ENCODE peak calls at places on chromosome 4, in six cellular contexts. Q, F, W, V, B and U are unnamed samples.

GRCh38 chr4:139720806-139721205 is 55.2 kb downstream of the MGST2 start:
- DNase-seq in W (no peak), V (no peak), Q (no peak), F (no peak), B (no peak), U (no peak)

GRCh38 chr4:48739560-48740019 is 40.5 kb downstream of the FRYL start:
- DNase-seq in Q (no peak), F (no peak), B (no peak), W (no peak), V (no peak), U (no peak)

GRCh38 chr4:147303506-147303905 is 177.4 kb upstream of the EDNRA start:
- DNase-seq in B (no peak), W (no peak), V (no peak), F (no peak), Q (no peak), U (no peak)

GRCh38 chr4:168645933-168646768 is 149.3 kb downstream of the PALLD start:
- DNase-seq in W (no peak), B (no peak), F (no peak), Q (no peak), V (no peak), U (peak)

GRCh38 chr4:135382280-135382679 is 1180.7 kb upstream of the PABPC4L start:
- DNase-seq in V (no peak), F (no peak), W (peak), B (no peak), Q (no peak), U (no peak)

GRCh38 chr4:31714238-31714637 is 994.1 kb downstream of the PCDH7 start:
- DNase-seq in F (no peak), V (no peak), B (no peak), W (no peak), Q (no peak), U (no peak)

GRCh38 chr4:7806080-7806630 is 133.5 kb downstream of the AFAP1 start:
- DNase-seq in B (peak), V (no peak), F (no peak), W (no peak), Q (peak), U (no peak)

GRCh38 chr4:2792711-2793577 is at the start of gene SH3BP2:
- DNase-seq in Q (peak), W (peak), V (peak), F (peak), B (peak), U (peak)

GRCh38 chr4:77172336-77172735 is 15.3 kb downstream of the CCNG2 start:
- DNase-seq in Q (no peak), V (peak), F (peak), B (peak), W (no peak), U (no peak)

GRCh38 chr4:122005064-122005755 is 53.4 kb upstream of the TRPC3 start:
- DNase-seq in V (no peak), B (no peak), W (no peak), F (no peak), Q (no peak), U (no peak)

GRCh38 chr4:75848891-75849290 is 53.4 kb downstream of the PPEF2 start:
- DNase-seq in F (no peak), V (no peak), Q (no peak), B (no peak), W (no peak), U (no peak)

GRCh38 chr4:67712650-67713530 is 11.9 kb upstream of the UBA6 start:
- DNase-seq in Q (no peak), W (no peak), V (no peak), B (no peak), F (no peak), U (peak)

GRCh38 chr4:34619531-34620109 is 1624.7 kb downstream of the ARAP2 start:
- DNase-seq in Q (no peak), W (no peak), B (no peak), V (no peak), F (no peak), U (no peak)

GRCh38 chr4:186727149-186727976 is 3.7 kb upstream of the FAT1 start:
- DNase-seq in B (no peak), W (no peak), Q (no peak), V (peak), F (peak), U (no peak)

GRCh38 chr4:78520808-78521226 is 30.8 kb upstream of the ANXA3 start:
- DNase-seq in F (no peak), V (no peak), Q (no peak), W (no peak), B (no peak), U (no peak)

GRCh38 chr4:189117426-189117825 is 823.2 kb upstream of the FRG1 start:
- DNase-seq in V (no peak), W (no peak), Q (no peak), F (no peak), B (no peak), U (peak)

GRCh38 chr4:3402409-3403103 is 39.2 kb upstream of the HGFAC start:
- DNase-seq in B (no peak), F (no peak), Q (no peak), W (no peak), V (no peak), U (no peak)

GRCh38 chr4:149343614-149344013 is 472.0 kb downstream of the IQCM start:
- DNase-seq in V (no peak), B (no peak), Q (no peak), F (no peak), W (no peak), U (no peak)

GRCh38 chr4:108168213-108168671 is 490 bp downstream of the LEF1 start:
- DNase-seq in W (no peak), F (peak), V (no peak), B (no peak), Q (no peak), U (no peak)

GRCh38 chr4:187598246-187598645 is 397.3 kb upstream of the ZFP42 start:
- DNase-seq in F (no peak), W (no peak), B (no peak), V (no peak), Q (no peak), U (no peak)

GRCh38 chr4:174550541-174550940 is 28.3 kb upstream of the HPGD start:
- DNase-seq in V (no peak), B (no peak), F (no peak), Q (no peak), W (no peak), U (no peak)

GRCh38 chr4:83751336-83751949 is 215.5 kb downstream of the GPAT3 start:
- DNase-seq in W (no peak), V (no peak), B (no peak), F (peak), Q (no peak), U (peak)

GRCh38 chr4:11470709-11471441 is 42.2 kb upstream of the HS3ST1 start:
- DNase-seq in W (no peak), Q (no peak), F (no peak), B (no peak), V (peak), U (no peak)

GRCh38 chr4:159504634-159505033 is 401.8 kb downstream of the RAPGEF2 start:
- DNase-seq in Q (no peak), V (no peak), B (no peak), W (no peak), F (no peak), U (peak)

GRCh38 chr4:187309456-187309855 is 585.8 kb upstream of the FAT1 start:
- DNase-seq in F (peak), V (no peak), B (no peak), W (no peak), Q (no peak), U (no peak)

GRCh38 chr4:38842998-38843397 is 13.6 kb downstream of the TLR6 start:
- DNase-seq in B (no peak), V (no peak), Q (no peak), F (no peak), W (no peak), U (no peak)

GRCh38 chr4:149754526-149754925 is 61.1 kb downstream of the IQCM start:
- DNase-seq in B (no peak), V (no peak), F (no peak), Q (no peak), W (no peak), U (no peak)

GRCh38 chr4:85861064-85861767 is 386.3 kb downstream of the ARHGAP24 start:
- DNase-seq in V (peak), W (no peak), F (no peak), Q (no peak), B (no peak), U (no peak)

GRCh38 chr4:3322059-3322550 is 29.3 kb downstream of the RGS12 start:
- DNase-seq in B (no peak), W (no peak), V (no peak), Q (peak), F (no peak), U (peak)

GRCh38 chr4:127965803-127966175 is 583 bp downstream of the ABHD18 start:
- DNase-seq in V (peak), W (peak), Q (peak), F (peak), B (peak), U (peak)

GRCh38 chr4:20847124-20847747 is 147.0 kb downstream of the PACRGL start:
- DNase-seq in F (no peak), B (no peak), Q (no peak), V (no peak), W (no peak), U (no peak)

GRCh38 chr4:186839122-186840037 is 115.7 kb upstream of the FAT1 start:
- DNase-seq in V (peak), W (no peak), F (peak), Q (no peak), B (no peak), U (no peak)

GRCh38 chr4:177235026-177235425 is 74.6 kb upstream of the NEIL3 start:
- DNase-seq in W (no peak), F (no peak), Q (no peak), B (no peak), V (no peak), U (no peak)

GRCh38 chr4:54085284-54085683 is 14.7 kb upstream of the GSX2 start:
- DNase-seq in B (peak), W (no peak), V (no peak), Q (no peak), F (peak), U (peak)

GRCh38 chr4:124279741-124280140 is 432.8 kb downstream of the ANKRD50 start:
- DNase-seq in W (no peak), V (no peak), B (no peak), F (no peak), Q (no peak), U (no peak)

GRCh38 chr4:151415978-151416377 is 7.0 kb downstream of the FHIP1A start:
- DNase-seq in B (no peak), W (no peak), V (no peak), Q (no peak), F (no peak), U (no peak)

GRCh38 chr4:128349921-128350320 is 62.3 kb upstream of the PGRMC2 start:
- DNase-seq in F (no peak), B (peak), V (no peak), Q (no peak), W (no peak), U (no peak)

GRCh38 chr4:183356931-183357675 is 34.9 kb upstream of the CLDN24 start:
- DNase-seq in V (no peak), F (no peak), W (no peak), B (no peak), Q (no peak), U (no peak)